ENCODE peak calls at places on chromosome 9, in five cellular contexts. One of them, this sample, is unnamed.
A peak's percentile ranks its signal among the peaks of the same experiment; 100 is the strongest.

GRCh38 chr9:93092171-93092991 is 3.6 kb upstream of the CARD19 start:
- DNase-seq in stimulated activated CD8-positive, alpha-beta memory T cell treated with anti-CD3 and anti-CD28 coated beads, Interleukin-15, amount 100 ng/mL, for 24 hours: no peak
- DNase-seq in suprapubic skin: peak; percentile 50
- DNase-seq in NCI-H2029: no peak
- DNase-seq in fibroblast of the aortic adventitia: no peak
- DNase-seq in this sample: no peak

GRCh38 chr9:101536938-101537337 is 3.3 kb downstream of the RNF20 start:
- DNase-seq in stimulated activated CD8-positive, alpha-beta memory T cell treated with anti-CD3 and anti-CD28 coated beads, Interleukin-15, amount 100 ng/mL, for 24 hours: no peak
- DNase-seq in suprapubic skin: no peak
- DNase-seq in NCI-H2029: no peak
- DNase-seq in fibroblast of the aortic adventitia: peak; percentile 43
- DNase-seq in this sample: no peak

GRCh38 chr9:127780126-127780885 is 1.8 kb upstream of the SH2D3C start:
- DNase-seq in stimulated activated CD8-positive, alpha-beta memory T cell treated with anti-CD3 and anti-CD28 coated beads, Interleukin-15, amount 100 ng/mL, for 24 hours: no peak
- DNase-seq in suprapubic skin: no peak
- DNase-seq in NCI-H2029: no peak
- DNase-seq in fibroblast of the aortic adventitia: no peak
- DNase-seq in this sample: no peak

GRCh38 chr9:6973762-6974161 is 216.0 kb downstream of the KDM4C start:
- DNase-seq in stimulated activated CD8-positive, alpha-beta memory T cell treated with anti-CD3 and anti-CD28 coated beads, Interleukin-15, amount 100 ng/mL, for 24 hours: no peak
- DNase-seq in suprapubic skin: no peak
- DNase-seq in NCI-H2029: no peak
- DNase-seq in fibroblast of the aortic adventitia: no peak
- DNase-seq in this sample: no peak

GRCh38 chr9:80061940-80062339 is 490.2 kb downstream of the TLE4 start:
- DNase-seq in stimulated activated CD8-positive, alpha-beta memory T cell treated with anti-CD3 and anti-CD28 coated beads, Interleukin-15, amount 100 ng/mL, for 24 hours: no peak
- DNase-seq in suprapubic skin: no peak
- DNase-seq in NCI-H2029: no peak
- DNase-seq in fibroblast of the aortic adventitia: peak; percentile 82
- DNase-seq in this sample: no peak

GRCh38 chr9:17315341-17315740 is 180.5 kb downstream of the CNTLN start:
- DNase-seq in stimulated activated CD8-positive, alpha-beta memory T cell treated with anti-CD3 and anti-CD28 coated beads, Interleukin-15, amount 100 ng/mL, for 24 hours: no peak
- DNase-seq in suprapubic skin: no peak
- DNase-seq in NCI-H2029: no peak
- DNase-seq in fibroblast of the aortic adventitia: no peak
- DNase-seq in this sample: no peak

GRCh38 chr9:124238546-124239140 is 19.1 kb upstream of the NEK6 start:
- DNase-seq in stimulated activated CD8-positive, alpha-beta memory T cell treated with anti-CD3 and anti-CD28 coated beads, Interleukin-15, amount 100 ng/mL, for 24 hours: no peak
- DNase-seq in suprapubic skin: no peak
- DNase-seq in NCI-H2029: no peak
- DNase-seq in fibroblast of the aortic adventitia: no peak
- DNase-seq in this sample: no peak

GRCh38 chr9:81690251-81690851 is 1.0 kb upstream of the TLE1 start:
- DNase-seq in stimulated activated CD8-positive, alpha-beta memory T cell treated with anti-CD3 and anti-CD28 coated beads, Interleukin-15, amount 100 ng/mL, for 24 hours: no peak
- DNase-seq in suprapubic skin: peak; percentile 85
- DNase-seq in NCI-H2029: peak; percentile 42
- DNase-seq in fibroblast of the aortic adventitia: no peak
- DNase-seq in this sample: peak; percentile 71